ENCODE peak calls at places on chromosomes 5 and 9, in seven cellular contexts. C is RWPE1, O is stomach, G is epithelial cell of esophagus, N is heart right ventricle, D is fibroblast of pulmonary artery, P is astrocyte of the spinal cord. S is an unnamed sample.

GRCh38 chr5:178212241-178213002 is 8.1 kb downstream of the HNRNPAB start:
- DNase-seq in C (no peak), O (no peak), G (no peak), N (no peak), D (no peak), P (no peak), S (no peak)

GRCh38 chr5:143148461-143149170 is 254.9 kb downstream of the NR3C1 start:
- DNase-seq in C (peak; percentile 77), O (no peak), G (peak; percentile 84), N (no peak), D (peak; percentile 74), P (peak; percentile 72), S (no peak)

GRCh38 chr9:108775901-108776306 is 79.9 kb downstream of the ACTL7B start:
- DNase-seq in C (no peak), O (no peak), G (no peak), N (no peak), D (no peak), P (no peak), S (no peak)

GRCh38 chr9:22103650-22104575 is 94.8 kb upstream of the CDKN2B start:
- DNase-seq in C (no peak), O (no peak), G (peak; percentile 58), N (no peak), D (peak; percentile 88), P (peak; percentile 94), S (no peak)

GRCh38 chr9:12775963-12776774 is 1.3 kb downstream of the LURAP1L start:
- DNase-seq in C (peak; percentile 55), O (peak; percentile 82), G (peak; percentile 91), N (peak; percentile 82), D (peak; percentile 93), P (peak; percentile 88), S (peak; percentile 83)

GRCh38 chr5:150575745-150576448 is 64.6 kb upstream of the SYNPO start:
- DNase-seq in C (no peak), O (no peak), G (no peak), N (no peak), D (no peak), P (no peak), S (no peak)

GRCh38 chr5:134224905-134225779 is 731 bp downstream of the PPP2CA start:
- DNase-seq in C (peak; percentile 79), O (peak; percentile 57), G (peak; percentile 75), N (peak; percentile 62), D (peak; percentile 65), P (peak; percentile 65), S (peak; percentile 76)

GRCh38 chr5:159156839-159157238 is 52.5 kb downstream of the RNF145 start:
- DNase-seq in C (peak; percentile 82), O (no peak), G (peak; percentile 83), N (no peak), D (peak; percentile 87), P (peak; percentile 73), S (peak; percentile 58)

GRCh38 chr5:115179068-115179958 is 9.6 kb upstream of the TRIM36 start:
- DNase-seq in C (peak; percentile 25), O (no peak), G (peak; percentile 7), N (no peak), D (no peak), P (no peak), S (peak; percentile 28)

GRCh38 chr5:96844476-96844990 is 31.8 kb upstream of the ERAP2 start:
- DNase-seq in C (no peak), O (no peak), G (peak; percentile 54), N (no peak), D (no peak), P (peak; percentile 28), S (no peak)

GRCh38 chr9:135241381-135242380 is 154.2 kb downstream of the OLFM1 start:
- DNase-seq in C (peak; percentile 65), O (no peak), G (no peak), N (peak; percentile 5), D (no peak), P (no peak), S (no peak)

GRCh38 chr5:87188411-87188810 is 79.3 kb upstream of the RASA1 start:
- DNase-seq in C (no peak), O (no peak), G (no peak), N (no peak), D (no peak), P (no peak), S (no peak)

GRCh38 chr9:135139366-135139965 is 52.0 kb downstream of the OLFM1 start:
- DNase-seq in C (no peak), O (no peak), G (no peak), N (no peak), D (no peak), P (no peak), S (no peak)

GRCh38 chr5:580436-580835 is 31.7 kb upstream of the CEP72 start:
- DNase-seq in C (no peak), O (peak; percentile 17), G (no peak), N (no peak), D (no peak), P (no peak), S (no peak)

GRCh38 chr5:147935032-147935431 is 28.7 kb upstream of the C5orf46 start:
- DNase-seq in C (peak; percentile 84), O (no peak), G (peak; percentile 85), N (no peak), D (peak; percentile 79), P (peak; percentile 69), S (peak; percentile 58)

GRCh38 chr5:65506961-65507360 is 25.2 kb upstream of the ADAMTS6 start:
- DNase-seq in C (no peak), O (no peak), G (no peak), N (no peak), D (peak; percentile 53), P (peak; percentile 77), S (no peak)

GRCh38 chr5:172389578-172390112 is 64.7 kb downstream of the SH3PXD2B start:
- DNase-seq in C (no peak), O (no peak), G (no peak), N (no peak), D (no peak), P (no peak), S (peak; percentile 23)
- TF ChIP-seq CTCF in C (no peak), O (no peak), G (no peak), N (no peak), D (peak; percentile 10), P (no peak), S (no peak)

GRCh38 chr9:96519095-96519494 is 69.1 kb downstream of the HABP4 start:
- DNase-seq in C (no peak), O (no peak), G (no peak), N (no peak), D (no peak), P (no peak), S (no peak)

GRCh38 chr9:96513622-96514021 is 63.7 kb downstream of the HABP4 start:
- DNase-seq in C (no peak), O (no peak), G (no peak), N (no peak), D (no peak), P (peak; percentile 60), S (no peak)

GRCh38 chr9:96514108-96514824 is 64.3 kb downstream of the HABP4 start:
- DNase-seq in C (no peak), O (no peak), G (peak; percentile 64), N (no peak), D (peak; percentile 56), P (peak; percentile 75), S (no peak)

GRCh38 chr9:96514825-96515218 is 64.9 kb downstream of the HABP4 start:
- DNase-seq in C (no peak), O (no peak), G (no peak), N (no peak), D (no peak), P (peak; percentile 16), S (no peak)

DNA sequence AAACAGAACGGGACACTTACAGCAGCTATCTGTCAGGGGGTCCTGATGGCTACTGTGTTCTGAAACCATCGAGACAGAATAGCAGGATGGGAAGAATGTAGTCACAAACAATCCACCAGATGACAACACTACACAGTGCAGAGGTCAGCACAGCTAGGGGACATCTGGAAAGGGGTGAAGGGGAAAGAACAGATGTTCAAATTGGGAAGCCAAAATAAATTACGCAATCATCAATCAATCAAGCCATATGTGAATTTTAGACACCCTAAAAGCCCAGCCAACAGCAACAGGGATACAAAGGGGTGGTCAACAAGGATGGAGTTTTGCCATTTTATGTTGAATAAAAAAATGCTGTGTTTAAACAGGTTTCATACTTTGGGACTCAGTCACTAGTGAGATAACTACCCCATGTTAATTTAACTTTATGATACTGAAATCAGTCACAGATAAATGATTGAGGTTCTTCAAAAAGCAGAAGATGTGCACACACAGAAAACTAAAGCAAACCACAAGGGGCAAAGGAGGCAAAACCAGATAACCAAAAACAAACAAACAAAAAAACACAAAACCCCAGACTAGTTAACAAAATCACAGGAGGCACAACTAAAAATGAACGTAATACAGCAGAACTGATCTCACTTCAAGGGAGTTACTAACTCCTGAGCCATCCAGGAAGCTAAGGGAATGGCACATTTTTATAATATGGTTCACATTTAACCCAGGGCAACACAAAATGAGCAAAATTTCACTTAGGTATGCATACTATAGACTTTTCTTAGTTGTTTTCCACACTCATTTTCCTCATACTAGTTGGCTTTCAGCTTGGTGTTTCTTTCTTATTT is 65.9 kb downstream of the HABP4 start:
- DNase-seq in C (no peak), O (no peak), G (no peak), N (no peak), D (no peak), P (no peak), S (no peak)
- TF ChIP-seq CTCF in C (no peak), O (no peak), G (no peak), N (no peak), D (no peak), P (no peak), S (no peak)

GRCh38 chr9:93297659-93298497 is 113.9 kb downstream of the WNK2 start:
- DNase-seq in C (no peak), O (no peak), G (no peak), N (no peak), D (no peak), P (no peak), S (no peak)
- TF ChIP-seq CTCF in C (no peak), O (no peak), G (no peak), N (no peak), D (no peak), P (no peak), S (no peak)

GRCh38 chr5:78062645-78063044 is 231.9 kb downstream of the AP3B1 start:
- DNase-seq in C (no peak), O (no peak), G (no peak), N (no peak), D (no peak), P (no peak), S (no peak)

GRCh38 chr5:78060421-78060820 is 234.1 kb downstream of the AP3B1 start:
- DNase-seq in C (no peak), O (no peak), G (no peak), N (no peak), D (peak; percentile 30), P (peak; percentile 27), S (no peak)

GRCh38 chr5:78063495-78063894 is 231.0 kb downstream of the AP3B1 start:
- DNase-seq in C (no peak), O (no peak), G (no peak), N (no peak), D (no peak), P (no peak), S (no peak)

GRCh38 chr5:78065073-78065472 is 229.4 kb downstream of the AP3B1 start:
- DNase-seq in C (no peak), O (no peak), G (peak; percentile 28), N (no peak), D (no peak), P (no peak), S (no peak)

DNA sequence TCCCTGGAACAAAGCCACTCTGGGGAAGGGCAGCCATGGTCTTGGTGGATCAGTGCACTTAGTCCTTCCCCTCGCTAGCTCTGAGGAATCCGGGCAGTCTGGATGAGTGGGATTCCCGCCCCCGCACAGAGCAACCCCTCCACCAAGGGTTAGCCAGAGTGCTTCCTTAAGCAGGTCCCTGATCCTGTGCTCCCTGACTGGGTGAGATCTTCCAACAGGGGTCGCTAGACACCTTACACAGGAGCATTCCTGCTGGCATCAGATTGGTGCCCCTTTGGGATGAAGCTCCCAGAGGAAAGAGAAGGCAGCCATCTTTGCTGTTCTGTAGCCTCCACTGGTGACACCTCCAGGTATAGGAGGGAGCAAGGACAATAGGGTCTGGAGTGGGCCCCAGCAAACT is 228.8 kb downstream of the AP3B1 start:
- DNase-seq in C (no peak), O (no peak), G (no peak), N (no peak), D (no peak), P (no peak), S (no peak)
- TF ChIP-seq CTCF in C (no peak), O (no peak), G (peak; percentile 10), N (no peak), D (no peak), P (no peak), S (no peak)